ENCODE peak calls at places on chromosomes 12 and 14, in six cellular contexts. One of them, this sample, is unnamed.

GRCh38 chr12:64733857-64734256 is 25.3 kb downstream of the GNS start:
- DNase-seq in neural progenitor cell: no peak
- DNase-seq in adrenal gland: peak
- DNase-seq in IMR-90: no peak
- DNase-seq in pancreas: no peak
- DNase-seq in fibroblast of mammary gland: peak
- DNase-seq in this sample: no peak

GRCh38 chr12:88472248-88472647 is 108.0 kb downstream of the KITLG start:
- DNase-seq in neural progenitor cell: no peak
- DNase-seq in adrenal gland: no peak
- DNase-seq in IMR-90: peak
- DNase-seq in pancreas: no peak
- DNase-seq in fibroblast of mammary gland: peak
- DNase-seq in this sample: no peak

GRCh38 chr14:85415015-85415712 is 114.8 kb upstream of the FLRT2 start:
- DNase-seq in neural progenitor cell: no peak
- DNase-seq in adrenal gland: peak
- DNase-seq in IMR-90: peak
- DNase-seq in pancreas: peak
- DNase-seq in fibroblast of mammary gland: peak
- DNase-seq in this sample: no peak

GRCh38 chr12:54294914-54295566 is 5.8 kb downstream of the NFE2 start:
- DNase-seq in neural progenitor cell: no peak
- DNase-seq in adrenal gland: no peak
- DNase-seq in IMR-90: no peak
- DNase-seq in pancreas: no peak
- DNase-seq in fibroblast of mammary gland: no peak
- DNase-seq in this sample: no peak

GRCh38 chr12:110073049-110073831 is 24.9 kb upstream of the C12orf76 start:
- DNase-seq in neural progenitor cell: no peak
- DNase-seq in adrenal gland: peak
- DNase-seq in IMR-90: no peak
- DNase-seq in pancreas: no peak
- DNase-seq in fibroblast of mammary gland: peak
- DNase-seq in this sample: peak

GRCh38 chr14:101195309-101195724 is 291.8 kb upstream of the RTL1 start:
- DNase-seq in neural progenitor cell: no peak
- DNase-seq in adrenal gland: peak
- DNase-seq in IMR-90: no peak
- DNase-seq in pancreas: no peak
- DNase-seq in fibroblast of mammary gland: no peak
- DNase-seq in this sample: no peak

GRCh38 chr12:111773801-111774551 is 7.2 kb downstream of the ALDH2 start:
- DNase-seq in neural progenitor cell: peak
- DNase-seq in adrenal gland: peak
- DNase-seq in IMR-90: peak
- DNase-seq in pancreas: no peak
- DNase-seq in fibroblast of mammary gland: peak
- DNase-seq in this sample: peak

GRCh38 chr14:34501004-34501580 is 38.4 kb downstream of the EAPP start:
- DNase-seq in neural progenitor cell: no peak
- DNase-seq in adrenal gland: no peak
- DNase-seq in IMR-90: no peak
- DNase-seq in pancreas: no peak
- DNase-seq in fibroblast of mammary gland: no peak
- DNase-seq in this sample: no peak

GRCh38 chr14:38197001-38197760 is 10.5 kb upstream of the SSTR1 start:
- DNase-seq in neural progenitor cell: no peak
- DNase-seq in adrenal gland: no peak
- DNase-seq in IMR-90: peak
- DNase-seq in pancreas: no peak
- DNase-seq in fibroblast of mammary gland: peak
- DNase-seq in this sample: no peak
- TF ChIP-seq CTCF in neural progenitor cell: peak
- TF ChIP-seq CTCF in adrenal gland: peak
- TF ChIP-seq CTCF in IMR-90: peak
- TF ChIP-seq CTCF in pancreas: peak
- TF ChIP-seq CTCF in fibroblast of mammary gland: peak
- TF ChIP-seq CTCF in this sample: peak

GRCh38 chr12:9756756-9757155 is 3.9 kb downstream of the CD69 start:
- DNase-seq in neural progenitor cell: no peak
- DNase-seq in adrenal gland: no peak
- DNase-seq in IMR-90: no peak
- DNase-seq in pancreas: no peak
- DNase-seq in fibroblast of mammary gland: no peak
- DNase-seq in this sample: no peak

GRCh38 chr12:9757433-9758025 is 3.2 kb downstream of the CD69 start:
- DNase-seq in neural progenitor cell: no peak
- DNase-seq in adrenal gland: no peak
- DNase-seq in IMR-90: no peak
- DNase-seq in pancreas: no peak
- DNase-seq in fibroblast of mammary gland: no peak
- DNase-seq in this sample: no peak

GRCh38 chr12:9756174-9756573 is 4.5 kb downstream of the CD69 start:
- DNase-seq in neural progenitor cell: no peak
- DNase-seq in adrenal gland: no peak
- DNase-seq in IMR-90: no peak
- DNase-seq in pancreas: no peak
- DNase-seq in fibroblast of mammary gland: no peak
- DNase-seq in this sample: no peak

GRCh38 chr12:9759680-9760592 is 765 bp downstream of the CD69 start:
- DNase-seq in neural progenitor cell: no peak
- DNase-seq in adrenal gland: no peak
- DNase-seq in IMR-90: no peak
- DNase-seq in pancreas: no peak
- DNase-seq in fibroblast of mammary gland: no peak
- DNase-seq in this sample: no peak

GRCh38 chr12:9758119-9758518 is 2.6 kb downstream of the CD69 start:
- DNase-seq in neural progenitor cell: no peak
- DNase-seq in adrenal gland: no peak
- DNase-seq in IMR-90: no peak
- DNase-seq in pancreas: no peak
- DNase-seq in fibroblast of mammary gland: no peak
- DNase-seq in this sample: no peak
- H3K4me3 ChIP-seq in neural progenitor cell: no peak
- H3K4me3 ChIP-seq in adrenal gland: no peak
- H3K4me3 ChIP-seq in IMR-90: no peak
- H3K4me3 ChIP-seq in pancreas: no peak
- H3K4me3 ChIP-seq in fibroblast of mammary gland: no peak
- H3K4me3 ChIP-seq in this sample: peak

DNA sequence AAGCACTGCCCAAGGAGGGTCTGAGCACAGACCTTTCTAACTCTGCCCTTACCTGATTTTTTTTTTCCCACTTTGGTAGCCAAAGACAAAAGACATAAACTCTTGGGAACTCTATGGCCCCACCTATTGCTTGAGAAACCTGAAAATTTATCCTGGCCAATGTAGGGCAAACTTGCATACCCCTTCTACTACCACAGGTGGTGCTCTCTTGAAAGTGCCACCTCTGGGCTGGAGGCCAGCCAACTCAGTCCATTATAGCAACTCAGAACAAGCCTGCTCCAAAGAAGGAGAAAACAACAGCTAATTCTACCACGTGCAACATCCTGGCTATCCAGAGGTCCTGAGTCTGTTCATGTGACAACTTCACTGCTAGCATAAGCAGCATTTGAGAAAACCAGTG is 55.7 kb upstream of the ABCD2 start:
- DNase-seq in neural progenitor cell: no peak
- DNase-seq in adrenal gland: no peak
- DNase-seq in IMR-90: no peak
- DNase-seq in pancreas: no peak
- DNase-seq in fibroblast of mammary gland: no peak
- DNase-seq in this sample: no peak
- TF ChIP-seq CTCF in neural progenitor cell: no peak
- TF ChIP-seq CTCF in adrenal gland: no peak
- TF ChIP-seq CTCF in IMR-90: no peak
- TF ChIP-seq CTCF in pancreas: no peak
- TF ChIP-seq CTCF in fibroblast of mammary gland: no peak
- TF ChIP-seq CTCF in this sample: no peak

GRCh38 chr12:123034022-123034541 is 53.6 kb downstream of the ARL6IP4 start:
- DNase-seq in neural progenitor cell: no peak
- DNase-seq in adrenal gland: no peak
- DNase-seq in IMR-90: no peak
- DNase-seq in pancreas: no peak
- DNase-seq in fibroblast of mammary gland: no peak
- DNase-seq in this sample: no peak
- H3K4me3 ChIP-seq in neural progenitor cell: no peak
- H3K4me3 ChIP-seq in adrenal gland: no peak
- H3K4me3 ChIP-seq in IMR-90: no peak
- H3K4me3 ChIP-seq in pancreas: no peak
- H3K4me3 ChIP-seq in fibroblast of mammary gland: no peak
- H3K4me3 ChIP-seq in this sample: no peak

GRCh38 chr14:68775614-68776126 is 17.2 kb downstream of the ZFP36L1 start:
- DNase-seq in neural progenitor cell: no peak
- DNase-seq in adrenal gland: peak
- DNase-seq in IMR-90: no peak
- DNase-seq in pancreas: no peak
- DNase-seq in fibroblast of mammary gland: no peak
- DNase-seq in this sample: peak
- TF ChIP-seq CTCF in neural progenitor cell: peak
- TF ChIP-seq CTCF in adrenal gland: no peak
- TF ChIP-seq CTCF in IMR-90: no peak
- TF ChIP-seq CTCF in pancreas: no peak
- TF ChIP-seq CTCF in fibroblast of mammary gland: no peak
- TF ChIP-seq CTCF in this sample: no peak

GRCh38 chr14:89125216-89125615 is 291.8 kb downstream of the FOXN3 start:
- DNase-seq in neural progenitor cell: no peak
- DNase-seq in adrenal gland: no peak
- DNase-seq in IMR-90: peak
- DNase-seq in pancreas: no peak
- DNase-seq in fibroblast of mammary gland: no peak
- DNase-seq in this sample: no peak
- H3K4me3 ChIP-seq in neural progenitor cell: no peak
- H3K4me3 ChIP-seq in adrenal gland: no peak
- H3K4me3 ChIP-seq in IMR-90: no peak
- H3K4me3 ChIP-seq in pancreas: no peak
- H3K4me3 ChIP-seq in fibroblast of mammary gland: no peak
- H3K4me3 ChIP-seq in this sample: no peak

DNA sequence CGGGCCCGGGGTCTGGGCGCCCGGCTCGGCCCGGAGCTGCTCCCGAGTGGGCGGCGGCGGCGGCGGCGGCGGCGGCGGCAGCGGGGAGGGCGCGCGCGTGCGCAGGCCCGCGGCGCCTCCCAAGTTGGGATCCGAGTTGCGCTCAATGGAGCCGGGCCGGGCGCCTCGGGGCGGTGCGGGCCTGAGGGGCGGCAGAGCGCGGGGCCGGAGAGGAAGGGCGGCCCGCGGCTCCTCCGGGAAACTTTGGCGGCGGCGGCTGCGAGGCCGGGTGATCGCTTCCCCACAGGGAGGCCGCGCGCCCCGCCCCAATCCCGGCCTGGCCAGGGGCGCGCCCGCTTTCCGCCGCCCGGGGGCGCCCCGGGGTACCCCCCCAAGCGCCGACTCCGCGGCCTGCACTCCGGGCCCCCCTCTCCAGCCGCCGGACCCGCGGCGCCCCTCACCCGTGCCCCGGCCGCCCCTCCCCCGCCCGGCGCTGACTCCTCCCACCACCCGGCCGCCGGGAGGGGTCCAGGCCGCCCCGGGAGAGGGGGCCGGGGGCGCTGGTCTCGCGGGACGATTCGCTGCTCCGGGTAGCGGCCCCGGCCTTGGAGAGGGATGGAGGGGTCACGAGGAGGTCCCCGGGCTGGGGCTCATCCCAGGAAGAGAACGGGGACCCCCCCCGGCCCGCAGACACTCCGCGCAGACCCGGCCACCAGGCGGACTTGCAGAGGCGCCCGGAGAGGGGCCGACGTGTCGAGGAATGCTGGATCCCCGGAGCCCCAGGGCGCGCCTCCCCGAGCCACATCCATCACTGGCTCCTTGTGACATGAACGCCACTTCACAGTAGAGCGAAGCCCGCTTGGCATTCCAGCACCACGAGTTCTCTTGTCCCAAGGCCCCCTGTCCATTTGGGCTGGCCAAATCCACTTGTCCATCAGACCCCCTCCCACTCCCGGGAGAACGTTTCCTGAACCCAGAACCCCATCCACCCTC is at the start of gene RILPL1:
- DNase-seq in neural progenitor cell: peak
- DNase-seq in adrenal gland: peak
- DNase-seq in IMR-90: peak
- DNase-seq in pancreas: peak
- DNase-seq in fibroblast of mammary gland: peak
- DNase-seq in this sample: peak
- TF ChIP-seq CTCF in neural progenitor cell: peak
- TF ChIP-seq CTCF in adrenal gland: peak
- TF ChIP-seq CTCF in IMR-90: peak
- TF ChIP-seq CTCF in pancreas: no peak
- TF ChIP-seq CTCF in fibroblast of mammary gland: no peak
- TF ChIP-seq CTCF in this sample: peak

DNA sequence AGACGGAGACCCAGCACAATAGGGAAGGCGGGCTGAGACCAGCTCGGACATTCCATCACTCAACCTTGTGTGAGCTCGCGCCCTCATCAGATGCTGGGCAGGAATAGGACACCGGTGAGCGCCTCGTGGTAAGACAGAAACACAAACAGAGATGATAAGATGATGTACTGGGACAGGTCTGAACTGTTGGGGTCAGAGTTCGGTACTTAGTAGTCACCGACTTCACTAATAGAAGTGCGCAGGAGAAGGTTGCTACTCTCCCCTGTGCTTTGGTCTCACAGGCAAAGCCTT is 78.0 kb upstream of the ANO4 start:
- DNase-seq in neural progenitor cell: peak
- DNase-seq in adrenal gland: no peak
- DNase-seq in IMR-90: no peak
- DNase-seq in pancreas: no peak
- DNase-seq in fibroblast of mammary gland: no peak
- DNase-seq in this sample: no peak
- H3K4me3 ChIP-seq in neural progenitor cell: peak
- H3K4me3 ChIP-seq in adrenal gland: peak
- H3K4me3 ChIP-seq in IMR-90: peak
- H3K4me3 ChIP-seq in pancreas: peak
- H3K4me3 ChIP-seq in fibroblast of mammary gland: peak
- H3K4me3 ChIP-seq in this sample: peak

GRCh38 chr12:68335462-68335861 is 3.3 kb upstream of the MDM1 start:
- DNase-seq in neural progenitor cell: no peak
- DNase-seq in adrenal gland: no peak
- DNase-seq in IMR-90: no peak
- DNase-seq in pancreas: no peak
- DNase-seq in fibroblast of mammary gland: no peak
- DNase-seq in this sample: no peak

GRCh38 chr12:68331500-68331868 is 678 bp downstream of the MDM1 start:
- DNase-seq in neural progenitor cell: no peak
- DNase-seq in adrenal gland: no peak
- DNase-seq in IMR-90: no peak
- DNase-seq in pancreas: no peak
- DNase-seq in fibroblast of mammary gland: no peak
- DNase-seq in this sample: no peak

GRCh38 chr12:68332726-68333630 is 816 bp upstream of the MDM1 start:
- DNase-seq in neural progenitor cell: no peak
- DNase-seq in adrenal gland: no peak
- DNase-seq in IMR-90: no peak
- DNase-seq in pancreas: no peak
- DNase-seq in fibroblast of mammary gland: peak
- DNase-seq in this sample: no peak

GRCh38 chr12:68331869-68332725 is at the start of gene MDM1:
- DNase-seq in neural progenitor cell: peak
- DNase-seq in adrenal gland: peak
- DNase-seq in IMR-90: peak
- DNase-seq in pancreas: peak
- DNase-seq in fibroblast of mammary gland: peak
- DNase-seq in this sample: peak

GRCh38 chr12:68334136-68334535 is 2.0 kb upstream of the MDM1 start:
- DNase-seq in neural progenitor cell: peak
- DNase-seq in adrenal gland: no peak
- DNase-seq in IMR-90: no peak
- DNase-seq in pancreas: no peak
- DNase-seq in fibroblast of mammary gland: no peak
- DNase-seq in this sample: peak
- TF ChIP-seq CTCF in neural progenitor cell: peak
- TF ChIP-seq CTCF in adrenal gland: no peak
- TF ChIP-seq CTCF in IMR-90: no peak
- TF ChIP-seq CTCF in pancreas: no peak
- TF ChIP-seq CTCF in fibroblast of mammary gland: no peak
- TF ChIP-seq CTCF in this sample: peak